ENCODE peak calls at places on chromosomes 7 and 10, in eight cellular contexts. K is keratinocyte; S is choroid plexus epithelial cell; Q is kidney epithelial cell; D is CD8-positive, alpha-beta T cell; R is left ventricle myocardium inferior; F is adrenal gland; J is esophagus muscularis mucosa. L is an unnamed sample.

GRCh38 chr7:6257602-6258001 is 14.8 kb downstream of the CYTH3 start:
- DNase-seq in K (no peak), S (no peak), Q (no peak), D (no peak), R (no peak), F (no peak), J (no peak), L (no peak)

GRCh38 chr10:11003739-11004515 is 13.7 kb upstream of the CELF2 start:
- DNase-seq in K (no peak), S (peak; percentile 41), Q (no peak), D (no peak), R (no peak), F (no peak), J (peak; percentile 79), L (no peak)

GRCh38 chr10:60975716-60976115 is 31.7 kb upstream of the RHOBTB1 start:
- DNase-seq in K (no peak), S (no peak), Q (no peak), D (no peak), R (no peak), F (no peak), J (no peak), L (no peak)

GRCh38 chr7:100247152-100247757 is 27.5 kb downstream of the PVRIG start:
- DNase-seq in K (no peak), S (peak; percentile 89), Q (peak; percentile 73), D (no peak), R (no peak), F (peak; percentile 30), J (no peak), L (peak; percentile 41)

GRCh38 chr7:96157856-96158255 is 164.0 kb downstream of the SLC25A13 start:
- DNase-seq in K (no peak), S (no peak), Q (no peak), D (no peak), R (no peak), F (no peak), J (no peak), L (no peak)

GRCh38 chr10:127450644-127451043 is 98.5 kb upstream of the NPS start:
- DNase-seq in K (no peak), S (no peak), Q (no peak), D (no peak), R (no peak), F (no peak), J (no peak), L (no peak)

GRCh38 chr10:36172054-36172531 is 530.0 kb upstream of the FZD8 start:
- DNase-seq in K (no peak), S (peak; percentile 78), Q (no peak), D (no peak), R (no peak), F (no peak), J (no peak), L (peak; percentile 64)

GRCh38 chr7:44381494-44382220 is 56.3 kb upstream of the CAMK2B start:
- DNase-seq in K (no peak), S (no peak), Q (no peak), D (no peak), R (no peak), F (no peak), J (peak; percentile 70), L (no peak)

GRCh38 chr7:141251957-141252356 is 178.1 kb downstream of the TMEM178B start:
- DNase-seq in K (no peak), S (no peak), Q (no peak), D (no peak), R (no peak), F (no peak), J (no peak), L (no peak)
- TF ChIP-seq CTCF in K (no peak), S (no peak), Q (peak; percentile 4), D (no peak), R (peak; percentile 39), F (no peak), J (no peak), L (no peak)

DNA sequence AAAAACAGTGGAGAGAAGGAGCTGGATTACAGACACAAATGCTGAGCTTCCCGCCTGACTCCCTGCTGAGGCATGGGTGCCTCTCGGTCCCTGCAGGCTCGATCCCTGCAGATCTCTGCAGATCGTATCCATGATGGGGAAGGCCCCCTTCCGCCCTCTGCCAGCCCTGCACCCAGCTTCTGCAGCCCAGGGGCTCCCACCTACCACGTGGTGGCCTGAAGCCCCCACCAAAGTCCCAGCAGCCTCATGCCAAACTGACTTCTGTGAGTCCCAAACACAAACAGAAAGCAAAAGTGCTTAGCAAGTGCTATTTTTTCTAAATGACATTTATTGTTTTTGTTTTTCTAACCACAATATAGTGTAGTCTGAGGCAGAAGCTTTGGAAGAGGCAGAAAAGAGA is 127.1 kb upstream of the CHST15 start:
- DNase-seq in K (no peak), S (no peak), Q (no peak), D (no peak), R (no peak), F (no peak), J (no peak), L (peak; percentile 10)
- TF ChIP-seq CTCF in K (no peak), S (no peak), Q (no peak), D (no peak), R (no peak), F (no peak), J (no peak), L (no peak)

GRCh38 chr7:87318741-87319140 is 26.7 kb upstream of the CROT start:
- DNase-seq in K (no peak), S (peak; percentile 33), Q (no peak), D (no peak), R (no peak), F (no peak), J (no peak), L (no peak)
- TF ChIP-seq CTCF in K (peak; percentile 35), S (peak; percentile 37), Q (peak; percentile 10), D (no peak), R (no peak), F (no peak), J (no peak), L (no peak)

GRCh38 chr10:80443531-80443974 is 10.6 kb upstream of the TSPAN14 start:
- DNase-seq in K (no peak), S (peak; percentile 50), Q (no peak), D (no peak), R (no peak), F (peak; percentile 63), J (no peak), L (peak; percentile 62)
- TF ChIP-seq CTCF in K (peak; percentile 68), S (peak; percentile 58), Q (peak; percentile 47), D (no peak), R (peak; percentile 67), F (peak; percentile 33), J (no peak), L (peak; percentile 59)

GRCh38 chr7:4100691-4101090 is 581.4 kb upstream of the FOXK1 start:
- DNase-seq in K (no peak), S (no peak), Q (no peak), D (no peak), R (no peak), F (no peak), J (no peak), L (no peak)

GRCh38 chr7:4099651-4100050 is 582.4 kb upstream of the FOXK1 start:
- DNase-seq in K (no peak), S (no peak), Q (no peak), D (no peak), R (no peak), F (no peak), J (no peak), L (no peak)

GRCh38 chr7:4100148-4100547 is 581.9 kb upstream of the FOXK1 start:
- DNase-seq in K (no peak), S (no peak), Q (no peak), D (no peak), R (no peak), F (no peak), J (no peak), L (no peak)

GRCh38 chr7:4102231-4102841 is 579.8 kb upstream of the FOXK1 start:
- DNase-seq in K (no peak), S (no peak), Q (no peak), D (no peak), R (no peak), F (no peak), J (no peak), L (no peak)

DNA sequence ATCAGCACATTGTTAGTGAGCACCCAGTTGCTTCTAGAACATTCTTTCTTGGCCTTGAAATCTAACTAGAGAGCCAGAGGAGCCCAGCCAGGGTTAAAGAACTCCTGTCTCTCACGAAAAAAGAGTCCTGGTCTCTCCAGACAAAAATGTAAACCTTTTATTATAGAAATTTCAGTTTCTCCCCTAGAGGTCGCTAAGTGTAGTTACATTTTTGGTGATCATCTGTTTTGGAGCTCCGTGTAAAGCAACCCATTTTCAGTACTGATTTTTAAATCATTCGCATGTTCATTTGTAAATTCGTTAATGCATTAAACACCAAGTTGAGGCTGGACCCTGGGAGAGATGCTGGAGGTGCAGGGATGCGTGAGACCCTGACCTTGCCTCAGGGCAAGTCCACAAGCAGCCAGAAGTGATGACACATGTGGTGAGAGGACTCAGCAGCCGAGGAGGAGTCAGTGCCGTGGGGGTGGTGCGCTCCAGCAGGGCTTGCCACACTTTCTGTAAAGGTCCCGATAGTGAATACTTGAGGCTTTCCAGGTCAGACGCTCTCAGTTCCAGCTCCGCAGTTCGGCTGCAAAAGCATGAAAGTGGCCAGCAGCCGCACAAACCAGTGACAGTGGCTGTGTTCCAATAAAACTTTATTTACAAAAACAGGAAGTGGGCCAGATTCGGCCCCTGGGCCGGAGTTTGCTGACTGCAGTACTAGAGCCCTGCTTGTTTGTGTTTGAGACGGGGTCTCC is 578.6 kb upstream of the FOXK1 start:
- DNase-seq in K (no peak), S (peak; percentile 9), Q (no peak), D (no peak), R (no peak), F (no peak), J (no peak), L (no peak)
- TF ChIP-seq CTCF in K (no peak), S (no peak), Q (peak; percentile 6), D (no peak), R (no peak), F (no peak), J (no peak), L (no peak)

GRCh38 chr7:143388491-143389101 is 7.5 kb downstream of the ZYX start:
- DNase-seq in K (no peak), S (no peak), Q (no peak), D (no peak), R (no peak), F (no peak), J (no peak), L (no peak)
- TF ChIP-seq CTCF in K (no peak), S (peak; percentile 14), Q (no peak), D (no peak), R (no peak), F (no peak), J (no peak), L (no peak)

DNA sequence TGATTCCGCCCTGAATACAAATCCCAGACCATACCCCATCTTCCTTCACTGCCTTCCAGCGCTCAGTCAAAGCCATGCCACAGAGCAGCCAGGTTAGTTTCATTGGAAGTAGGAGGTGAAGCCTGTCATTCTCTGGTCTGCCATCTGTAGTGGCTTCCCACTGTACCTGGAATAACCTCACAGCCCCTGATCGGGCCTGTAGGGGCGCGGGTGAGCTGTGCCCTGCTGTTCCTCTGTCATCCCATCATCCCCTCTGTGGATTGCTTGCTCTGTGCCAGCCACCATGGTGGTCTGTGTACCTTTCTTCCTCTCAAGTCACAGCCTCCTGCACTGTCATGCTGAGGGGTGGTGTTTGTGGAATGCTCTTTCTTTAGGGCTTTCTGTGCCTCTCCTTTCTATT is 155.1 kb downstream of the ZNF22 start:
- DNase-seq in K (no peak), S (no peak), Q (no peak), D (no peak), R (no peak), F (no peak), J (no peak), L (no peak)
- TF ChIP-seq CTCF in K (no peak), S (no peak), Q (no peak), D (no peak), R (no peak), F (no peak), J (no peak), L (no peak)

L was measured in fibroblast of villous mesenchyme.